ENCODE peak calls at places on chromosomes 16 and 17, in ten cellular contexts. One of them, this sample, is unnamed. For H3K4me1 and H3K27me3, the result is how much of the 10 kb centered on the place peaks cover.

GRCh38 chr17:38663125-38663751 is 11.5 kb downstream of the EPOP start:
- DNase-seq in adipocyte: peak
- DNase-seq in CD8-positive, alpha-beta memory T cell: no peak
- DNase-seq in spleen: peak
- DNase-seq in psoas muscle: no peak
- DNase-seq in GM23248: peak
- DNase-seq in heart left ventricle: peak
- DNase-seq in Caco-2: peak
- DNase-seq in cardiac muscle cell: peak
- DNase-seq in CD4-positive, CD25-positive, alpha-beta regulatory T cell: peak
- DNase-seq in this sample: peak

GRCh38 chr17:19645608-19646250 is 2.8 kb upstream of the ALDH3A2 start:
- DNase-seq in psoas muscle: no peak
- DNase-seq in Caco-2: peak
- DNase-seq in CD8-positive, alpha-beta memory T cell: peak
- DNase-seq in GM23248: peak
- DNase-seq in spleen: no peak
- DNase-seq in cardiac muscle cell: peak
- DNase-seq in CD4-positive, CD25-positive, alpha-beta regulatory T cell: peak
- DNase-seq in adipocyte: no peak
- DNase-seq in heart left ventricle: no peak
- DNase-seq in this sample: no peak

GRCh38 chr17:15249487-15249886 is 15.6 kb downstream of the PMP22 start:
- DNase-seq in spleen: peak
- DNase-seq in cardiac muscle cell: no peak
- DNase-seq in heart left ventricle: no peak
- DNase-seq in Caco-2: no peak
- DNase-seq in CD4-positive, CD25-positive, alpha-beta regulatory T cell: no peak
- DNase-seq in GM23248: no peak
- DNase-seq in psoas muscle: no peak
- DNase-seq in adipocyte: no peak
- DNase-seq in CD8-positive, alpha-beta memory T cell: no peak
- DNase-seq in this sample: no peak

GRCh38 chr17:66964930-66965800 is 658 bp downstream of the CACNG4 start:
- DNase-seq in adipocyte: peak
- DNase-seq in CD4-positive, CD25-positive, alpha-beta regulatory T cell: no peak
- DNase-seq in CD8-positive, alpha-beta memory T cell: no peak
- DNase-seq in GM23248: no peak
- DNase-seq in heart left ventricle: no peak
- DNase-seq in Caco-2: peak
- DNase-seq in spleen: no peak
- DNase-seq in psoas muscle: peak
- DNase-seq in cardiac muscle cell: peak
- DNase-seq in this sample: peak

GRCh38 chr16:31276600-31276999 is 16.8 kb downstream of the ITGAM start:
- DNase-seq in cardiac muscle cell: no peak
- DNase-seq in psoas muscle: no peak
- DNase-seq in CD8-positive, alpha-beta memory T cell: no peak
- DNase-seq in adipocyte: no peak
- DNase-seq in Caco-2: no peak
- DNase-seq in spleen: peak
- DNase-seq in heart left ventricle: no peak
- DNase-seq in CD4-positive, CD25-positive, alpha-beta regulatory T cell: no peak
- DNase-seq in GM23248: no peak
- DNase-seq in this sample: no peak

GRCh38 chr17:38417210-38417951 is 10.9 kb upstream of the ARHGAP23 start:
- DNase-seq in adipocyte: no peak
- DNase-seq in CD8-positive, alpha-beta memory T cell: no peak
- DNase-seq in spleen: no peak
- DNase-seq in cardiac muscle cell: no peak
- DNase-seq in Caco-2: no peak
- DNase-seq in GM23248: no peak
- DNase-seq in CD4-positive, CD25-positive, alpha-beta regulatory T cell: no peak
- DNase-seq in psoas muscle: no peak
- DNase-seq in heart left ventricle: no peak
- DNase-seq in this sample: no peak

GRCh38 chr17:70181376-70181775 is 12.0 kb downstream of the KCNJ2 start:
- DNase-seq in GM23248: no peak
- DNase-seq in Caco-2: no peak
- DNase-seq in heart left ventricle: no peak
- DNase-seq in psoas muscle: no peak
- DNase-seq in CD8-positive, alpha-beta memory T cell: no peak
- DNase-seq in CD4-positive, CD25-positive, alpha-beta regulatory T cell: no peak
- DNase-seq in spleen: no peak
- DNase-seq in adipocyte: no peak
- DNase-seq in cardiac muscle cell: no peak
- DNase-seq in this sample: no peak

GRCh38 chr16:88773812-88774291 is 11.2 kb downstream of the PIEZO1 start:
- DNase-seq in CD8-positive, alpha-beta memory T cell: no peak
- DNase-seq in Caco-2: peak
- DNase-seq in cardiac muscle cell: peak
- DNase-seq in adipocyte: peak
- DNase-seq in heart left ventricle: peak
- DNase-seq in CD4-positive, CD25-positive, alpha-beta regulatory T cell: no peak
- DNase-seq in GM23248: peak
- DNase-seq in spleen: no peak
- DNase-seq in psoas muscle: peak
- DNase-seq in this sample: peak

GRCh38 chr16:24580665-24581064 is 41.3 kb downstream of the RBBP6 start:
- DNase-seq in cardiac muscle cell: no peak
- DNase-seq in GM23248: peak
- DNase-seq in psoas muscle: no peak
- DNase-seq in CD4-positive, CD25-positive, alpha-beta regulatory T cell: no peak
- DNase-seq in spleen: no peak
- DNase-seq in Caco-2: no peak
- DNase-seq in heart left ventricle: no peak
- DNase-seq in CD8-positive, alpha-beta memory T cell: no peak
- DNase-seq in adipocyte: peak
- DNase-seq in this sample: no peak

GRCh38 chr17:48678141-48678971 is 44.0 kb downstream of the PRAC1 start:
- DNase-seq in Caco-2: peak
- DNase-seq in heart left ventricle: peak
- DNase-seq in cardiac muscle cell: peak
- DNase-seq in CD4-positive, CD25-positive, alpha-beta regulatory T cell: peak
- DNase-seq in spleen: peak
- DNase-seq in GM23248: peak
- DNase-seq in CD8-positive, alpha-beta memory T cell: peak
- DNase-seq in adipocyte: peak
- DNase-seq in psoas muscle: peak
- DNase-seq in this sample: peak

GRCh38 chr16:10751291-10751697 is 7.7 kb downstream of the NUBP1 start:
- DNase-seq in Caco-2: no peak
- DNase-seq in cardiac muscle cell: no peak
- DNase-seq in spleen: no peak
- DNase-seq in CD8-positive, alpha-beta memory T cell: no peak
- DNase-seq in adipocyte: no peak
- DNase-seq in psoas muscle: no peak
- DNase-seq in heart left ventricle: no peak
- DNase-seq in CD4-positive, CD25-positive, alpha-beta regulatory T cell: no peak
- DNase-seq in GM23248: peak
- DNase-seq in this sample: no peak

DNA sequence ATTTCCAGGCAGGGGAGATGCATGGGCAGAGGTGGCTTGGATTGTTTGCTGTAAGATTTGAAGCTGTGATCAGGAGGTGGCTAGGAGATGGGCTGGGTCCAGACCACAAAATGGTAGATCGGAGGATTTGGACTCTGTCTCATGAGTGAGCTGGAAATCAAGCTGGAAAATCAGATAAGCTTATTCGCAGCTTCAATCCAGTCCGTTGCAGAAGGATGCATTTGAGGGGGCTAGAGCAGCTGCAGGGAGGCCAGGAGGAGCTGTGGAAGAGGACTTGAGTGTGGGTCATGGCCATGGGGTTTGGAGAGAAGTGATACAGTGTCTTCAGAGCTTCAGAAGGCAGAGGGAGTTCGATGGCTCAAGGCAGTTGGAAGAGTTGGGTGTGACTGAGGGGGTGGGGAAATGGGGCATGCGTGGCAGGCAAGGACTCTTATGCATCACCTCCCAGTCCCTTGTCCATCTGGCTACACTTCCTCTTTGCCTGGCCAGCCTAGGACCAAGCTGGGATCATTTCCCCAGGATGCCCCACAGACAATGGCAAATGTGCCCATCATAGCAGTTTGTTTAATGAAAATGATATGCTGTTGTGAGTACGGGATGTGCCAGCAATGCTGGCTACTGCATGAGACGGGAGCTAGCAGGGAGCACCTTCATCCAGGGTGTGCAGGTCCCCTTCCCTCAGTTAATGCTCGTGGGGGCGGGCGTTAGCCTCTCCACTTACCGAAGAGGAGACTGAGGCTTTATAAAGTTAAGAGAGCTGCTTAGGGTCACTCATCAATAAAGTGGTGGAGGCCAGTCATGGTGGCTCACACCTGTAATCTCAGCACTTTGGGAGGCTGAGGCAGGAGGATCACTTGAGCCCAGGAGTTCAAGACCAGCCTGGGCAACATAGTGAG is 20.6 kb downstream of the QPRT start:
- DNase-seq in spleen: peak
- DNase-seq in psoas muscle: no peak
- DNase-seq in CD8-positive, alpha-beta memory T cell: no peak
- DNase-seq in CD4-positive, CD25-positive, alpha-beta regulatory T cell: no peak
- DNase-seq in heart left ventricle: no peak
- DNase-seq in GM23248: no peak
- DNase-seq in cardiac muscle cell: no peak
- DNase-seq in Caco-2: no peak
- DNase-seq in adipocyte: no peak
- DNase-seq in this sample: no peak
- H3K4me1 ChIP-seq in spleen: under half
- H3K4me1 ChIP-seq in psoas muscle: under half
- H3K4me1 ChIP-seq in CD8-positive, alpha-beta memory T cell: under half
- H3K4me1 ChIP-seq in CD4-positive, CD25-positive, alpha-beta regulatory T cell: under half
- H3K4me1 ChIP-seq in heart left ventricle: under half
- H3K4me1 ChIP-seq in GM23248: under half
- H3K4me1 ChIP-seq in cardiac muscle cell: under half
- H3K4me1 ChIP-seq in Caco-2: under half
- H3K4me1 ChIP-seq in adipocyte: under half
- H3K4me1 ChIP-seq in this sample: under half

GRCh38 chr17:60098578-60098977 is 19.9 kb upstream of the HEATR6 start:
- DNase-seq in Caco-2: no peak
- DNase-seq in adipocyte: no peak
- DNase-seq in psoas muscle: no peak
- DNase-seq in CD8-positive, alpha-beta memory T cell: no peak
- DNase-seq in cardiac muscle cell: no peak
- DNase-seq in CD4-positive, CD25-positive, alpha-beta regulatory T cell: no peak
- DNase-seq in spleen: no peak
- DNase-seq in heart left ventricle: no peak
- DNase-seq in GM23248: no peak
- DNase-seq in this sample: no peak
- H3K4me3 ChIP-seq in Caco-2: no peak
- H3K4me3 ChIP-seq in adipocyte: no peak
- H3K4me3 ChIP-seq in psoas muscle: no peak
- H3K4me3 ChIP-seq in CD8-positive, alpha-beta memory T cell: no peak
- H3K4me3 ChIP-seq in cardiac muscle cell: no peak
- H3K4me3 ChIP-seq in CD4-positive, CD25-positive, alpha-beta regulatory T cell: no peak
- H3K4me3 ChIP-seq in spleen: no peak
- H3K4me3 ChIP-seq in heart left ventricle: no peak
- H3K4me3 ChIP-seq in GM23248: no peak
- H3K4me3 ChIP-seq in this sample: no peak

DNA sequence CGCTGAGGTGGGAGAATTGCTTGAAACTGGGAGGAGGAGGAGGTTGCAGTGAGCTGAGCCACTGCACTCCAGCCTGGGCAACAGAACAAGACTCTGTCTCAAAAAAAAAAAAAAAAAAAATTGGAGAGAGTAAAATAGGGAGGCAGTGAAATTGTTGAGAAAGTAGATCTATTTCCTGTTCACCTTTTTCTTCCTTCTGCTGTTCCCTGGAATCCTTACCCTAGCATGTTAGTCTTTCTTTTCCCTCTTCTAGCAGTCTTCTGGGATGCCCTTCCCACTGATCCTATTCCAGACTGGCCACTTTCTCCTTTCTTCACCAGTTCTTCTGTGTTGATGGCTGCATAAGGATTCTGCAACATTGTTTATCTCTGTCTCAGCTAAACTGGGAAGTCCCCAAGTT is 3.1 kb downstream of the NME2 start:
- DNase-seq in heart left ventricle: no peak
- DNase-seq in cardiac muscle cell: no peak
- DNase-seq in psoas muscle: no peak
- DNase-seq in spleen: no peak
- DNase-seq in adipocyte: no peak
- DNase-seq in Caco-2: no peak
- DNase-seq in CD4-positive, CD25-positive, alpha-beta regulatory T cell: no peak
- DNase-seq in GM23248: no peak
- DNase-seq in CD8-positive, alpha-beta memory T cell: no peak
- DNase-seq in this sample: no peak
- H3K27me3 ChIP-seq in heart left ventricle: under half
- H3K27me3 ChIP-seq in cardiac muscle cell: under half
- H3K27me3 ChIP-seq in psoas muscle: under half
- H3K27me3 ChIP-seq in spleen: under half
- H3K27me3 ChIP-seq in adipocyte: under half
- H3K27me3 ChIP-seq in Caco-2: under half
- H3K27me3 ChIP-seq in CD4-positive, CD25-positive, alpha-beta regulatory T cell: under half
- H3K27me3 ChIP-seq in GM23248: under half
- H3K27me3 ChIP-seq in CD8-positive, alpha-beta memory T cell: under half
- H3K27me3 ChIP-seq in this sample: under half

DNA sequence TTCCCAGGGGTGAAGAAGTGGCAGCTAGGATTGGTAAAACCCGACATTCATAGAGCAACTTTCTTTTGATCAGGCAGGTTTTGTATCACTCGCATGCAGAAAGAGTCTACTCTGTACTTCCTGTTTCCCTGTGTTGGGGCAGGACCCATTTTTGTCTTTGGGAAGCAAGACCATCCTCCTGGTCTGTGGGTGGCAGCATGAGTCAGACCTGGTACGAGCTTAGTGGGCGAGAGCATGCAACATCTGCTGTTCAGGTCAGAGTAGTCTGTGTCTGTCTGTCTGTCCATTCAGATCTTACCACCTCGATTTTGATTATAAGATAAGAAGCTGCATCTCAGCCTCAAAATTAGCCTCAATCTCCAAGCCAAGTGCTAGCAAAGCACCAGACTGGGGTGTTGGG is 111.0 kb downstream of the XYLT1 start:
- DNase-seq in Caco-2: no peak
- DNase-seq in spleen: peak
- DNase-seq in heart left ventricle: no peak
- DNase-seq in adipocyte: peak
- DNase-seq in GM23248: peak
- DNase-seq in CD4-positive, CD25-positive, alpha-beta regulatory T cell: peak
- DNase-seq in psoas muscle: no peak
- DNase-seq in CD8-positive, alpha-beta memory T cell: no peak
- DNase-seq in cardiac muscle cell: no peak
- DNase-seq in this sample: no peak
- H3K4me1 ChIP-seq in Caco-2: under half
- H3K4me1 ChIP-seq in spleen: under half
- H3K4me1 ChIP-seq in heart left ventricle: under half
- H3K4me1 ChIP-seq in adipocyte: half or more
- H3K4me1 ChIP-seq in GM23248: half or more
- H3K4me1 ChIP-seq in CD4-positive, CD25-positive, alpha-beta regulatory T cell: half or more
- H3K4me1 ChIP-seq in psoas muscle: under half
- H3K4me1 ChIP-seq in CD8-positive, alpha-beta memory T cell: half or more
- H3K4me1 ChIP-seq in cardiac muscle cell: under half
- H3K4me1 ChIP-seq in this sample: under half

GRCh38 chr17:71703701-71704100 is 417.1 kb upstream of the SOX9 start:
- DNase-seq in CD4-positive, CD25-positive, alpha-beta regulatory T cell: no peak
- DNase-seq in spleen: no peak
- DNase-seq in adipocyte: no peak
- DNase-seq in CD8-positive, alpha-beta memory T cell: no peak
- DNase-seq in cardiac muscle cell: no peak
- DNase-seq in heart left ventricle: no peak
- DNase-seq in psoas muscle: no peak
- DNase-seq in GM23248: no peak
- DNase-seq in Caco-2: no peak
- DNase-seq in this sample: no peak
- H3K4me3 ChIP-seq in CD4-positive, CD25-positive, alpha-beta regulatory T cell: no peak
- H3K4me3 ChIP-seq in spleen: no peak
- H3K4me3 ChIP-seq in adipocyte: no peak
- H3K4me3 ChIP-seq in CD8-positive, alpha-beta memory T cell: no peak
- H3K4me3 ChIP-seq in cardiac muscle cell: no peak
- H3K4me3 ChIP-seq in heart left ventricle: no peak
- H3K4me3 ChIP-seq in psoas muscle: no peak
- H3K4me3 ChIP-seq in GM23248: no peak
- H3K4me3 ChIP-seq in Caco-2: no peak
- H3K4me3 ChIP-seq in this sample: no peak